ENCODE peak calls at places on chromosomes 13 and 19, in five cellular contexts. M is SK-N-SH, P is upper lobe of right lung, Z is psoas muscle, N is tibial nerve. J is an unnamed sample.

GRCh38 chr19:1445185-1445931 is 4.6 kb upstream of the APC2 start:
- DNase-seq in M (peak; percentile 94), P (peak; percentile 89), Z (peak; percentile 74), N (peak; percentile 49), J (peak; percentile 83)

GRCh38 chr19:35048911-35049411 is 7.4 kb downstream of the HPN start:
- DNase-seq in M (no peak), P (no peak), Z (peak; percentile 74), N (no peak), J (peak; percentile 51)

GRCh38 chr19:49214701-49215100 is 57.1 kb downstream of the TRPM4 start:
- DNase-seq in M (no peak), P (no peak), Z (no peak), N (no peak), J (no peak)

GRCh38 chr19:52248256-52248655 is 21.1 kb upstream of the ZNF766 start:
- DNase-seq in M (peak; percentile 34), P (no peak), Z (peak; percentile 43), N (peak; percentile 44), J (peak; percentile 59)

GRCh38 chr19:6458695-6459355 is 767 bp downstream of the SLC25A23 start:
- DNase-seq in M (no peak), P (no peak), Z (no peak), N (no peak), J (no peak)

GRCh38 chr13:72638059-72638815 is 89.2 kb downstream of the MZT1 start:
- DNase-seq in M (no peak), P (no peak), Z (no peak), N (no peak), J (no peak)

GRCh38 chr13:110340812-110341444 is 33.8 kb downstream of the COL4A2 start:
- DNase-seq in M (no peak), P (peak; percentile 76), Z (peak; percentile 80), N (peak; percentile 34), J (peak; percentile 73)

GRCh38 chr13:25898991-25899390 is 152.8 kb downstream of the SHISA2 start:
- DNase-seq in M (no peak), P (no peak), Z (no peak), N (no peak), J (no peak)

GRCh38 chr19:2811735-2812413 is 7.8 kb upstream of the ZNF554 start:
- DNase-seq in M (peak; percentile 29), P (peak; percentile 59), Z (no peak), N (no peak), J (no peak)

GRCh38 chr13:98944336-98944735 is 33.5 kb downstream of the DOCK9 start:
- DNase-seq in M (no peak), P (no peak), Z (no peak), N (no peak), J (no peak)

GRCh38 chr13:112693831-112694497 is 4.1 kb downstream of the ATP11A start:
- DNase-seq in M (no peak), P (no peak), Z (no peak), N (no peak), J (peak; percentile 70)

GRCh38 chr13:23871616-23872220 is 17.5 kb downstream of the MIPEP start:
- DNase-seq in M (peak; percentile 46), P (no peak), Z (no peak), N (no peak), J (no peak)

GRCh38 chr13:55815458-55816033 is 1325.2 kb upstream of the PRR20A start:
- DNase-seq in M (no peak), P (no peak), Z (no peak), N (no peak), J (no peak)

GRCh38 chr19:7832781-7833180 is 2.8 kb downstream of the EVI5L start:
- DNase-seq in M (no peak), P (no peak), Z (no peak), N (no peak), J (no peak)
- H3K27ac ChIP-seq in M (no peak overlapping the region), P (peak overlapping the region; percentile 48), Z (no peak overlapping the region), N (peak overlapping the region; percentile 36), J (peak overlapping the region; percentile 58)

GRCh38 chr13:109332501-109333499 is 453.6 kb downstream of the IRS2 start:
- DNase-seq in M (no peak), P (no peak), Z (no peak), N (no peak), J (no peak)
- H3K4me3 ChIP-seq in M (no peak overlapping the region), P (no peak overlapping the region), Z (no peak overlapping the region), N (no peak overlapping the region), J (no peak overlapping the region)

GRCh38 chr19:55641376-55642152 is 762 bp downstream of the ZNF580 start:
- DNase-seq in M (peak; percentile 45), P (no peak), Z (no peak), N (no peak), J (no peak)

GRCh38 chr19:55638864-55639359 is 1.9 kb upstream of the ZNF580 start:
- DNase-seq in M (peak; percentile 52), P (peak; percentile 70), Z (peak; percentile 60), N (no peak), J (no peak)

GRCh38 chr19:55640577-55641375 is at the start of gene ZNF580:
- DNase-seq in M (peak; percentile 90), P (peak; percentile 86), Z (peak; percentile 76), N (no peak), J (peak; percentile 73)

GRCh38 chr19:55642153-55643002 is 1.1 kb upstream of the ZNF581 start:
- DNase-seq in M (peak; percentile 47), P (peak; percentile 80), Z (no peak), N (no peak), J (peak; percentile 65)

GRCh38 chr19:55640043-55640576 is 692 bp upstream of the ZNF580 start:
- DNase-seq in M (peak; percentile 83), P (peak; percentile 88), Z (peak; percentile 78), N (no peak), J (peak; percentile 88)
- TF ChIP-seq CTCF in M (peak; percentile 59), P (peak; percentile 54), Z (peak; percentile 45), N (peak; percentile 28), J (peak; percentile 58)

GRCh38 chr13:102399791-102400618 is 1.8 kb downstream of the FGF14 start:
- DNase-seq in M (peak; percentile 78), P (peak; percentile 65), Z (peak; percentile 22), N (no peak), J (peak; percentile 37)

GRCh38 chr13:102395174-102395573 is 6.7 kb downstream of the FGF14 start:
- DNase-seq in M (peak; percentile 26), P (no peak), Z (no peak), N (no peak), J (no peak)

GRCh38 chr13:102392810-102393209 is 9.0 kb downstream of the FGF14 start:
- DNase-seq in M (no peak), P (no peak), Z (no peak), N (no peak), J (no peak)

GRCh38 chr13:102395939-102396338 is 5.9 kb downstream of the FGF14 start:
- DNase-seq in M (no peak), P (no peak), Z (no peak), N (no peak), J (no peak)

DNA sequence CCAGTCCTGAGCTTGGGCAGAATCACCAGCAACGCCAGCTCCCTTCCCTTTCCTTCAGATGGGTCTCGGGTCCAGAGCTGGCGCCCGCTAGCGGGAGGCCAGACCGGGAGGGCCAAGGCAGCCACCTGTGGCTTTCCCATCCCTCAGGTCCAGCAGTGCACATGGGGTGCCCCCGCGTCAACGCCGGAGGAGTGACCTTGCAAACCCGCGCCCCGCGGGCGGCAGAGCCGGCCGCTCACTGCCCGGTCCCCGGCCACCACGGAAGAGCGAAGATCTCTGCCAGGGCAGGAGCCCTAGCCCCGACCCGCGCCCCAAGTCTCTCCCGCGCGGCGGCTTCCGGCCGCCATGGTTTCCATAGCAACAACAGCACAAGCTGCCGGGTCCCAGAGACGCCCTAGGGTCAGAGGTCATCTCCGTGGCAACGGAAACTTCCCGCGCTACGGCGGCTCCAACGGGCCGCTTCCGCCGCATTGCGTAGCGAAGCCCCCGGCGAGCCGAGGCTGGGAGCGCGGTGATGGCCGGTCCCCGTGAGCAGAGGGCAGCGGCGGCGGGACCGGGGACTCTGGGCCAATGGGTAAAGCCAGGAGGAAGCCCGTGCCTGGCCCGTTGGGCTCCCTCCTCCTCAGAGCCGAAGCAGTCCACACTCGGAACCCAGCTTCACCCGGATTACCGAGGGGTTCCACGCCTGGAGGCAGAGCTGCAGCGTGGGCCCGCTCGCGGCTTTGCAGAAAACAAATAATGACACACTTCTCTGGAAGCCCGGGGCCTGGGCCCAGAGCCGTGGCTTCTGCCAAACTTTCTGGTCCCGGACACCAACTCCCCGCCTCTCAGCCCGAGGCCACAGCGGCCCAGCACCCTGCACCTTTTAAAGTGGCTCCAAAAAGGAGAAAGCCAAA is 7.4 kb downstream of the FGF14 start:
- DNase-seq in M (peak; percentile 95), P (peak; percentile 96), Z (peak; percentile 95), N (peak; percentile 87), J (peak; percentile 95)
- H3K27ac ChIP-seq in M (peak overlapping the region; percentile 25), P (peak overlapping the region; percentile 88), Z (peak overlapping the region; percentile 58), N (peak overlapping the region; percentile 21), J (peak overlapping the region; percentile 83)

GRCh38 chr19:4215807-4216206 is 13.5 kb upstream of the EBI3 start:
- DNase-seq in M (no peak), P (no peak), Z (no peak), N (no peak), J (no peak)

GRCh38 chr19:4216832-4217231 is 12.5 kb upstream of the EBI3 start:
- DNase-seq in M (no peak), P (no peak), Z (no peak), N (no peak), J (no peak)

GRCh38 chr19:4217429-4218264 is 11.7 kb upstream of the EBI3 start:
- DNase-seq in M (no peak), P (no peak), Z (no peak), N (no peak), J (no peak)

GRCh38 chr19:4210166-4210731 is 19.1 kb upstream of the EBI3 start:
- DNase-seq in M (no peak), P (no peak), Z (no peak), N (no peak), J (no peak)

GRCh38 chr19:4213116-4213515 is 16.2 kb upstream of the EBI3 start:
- DNase-seq in M (no peak), P (no peak), Z (no peak), N (no peak), J (no peak)
- H3K4me3 ChIP-seq in M (no peak overlapping the region), P (no peak overlapping the region), Z (no peak overlapping the region), N (no peak overlapping the region), J (no peak overlapping the region)

J was measured in lower lobe of right lung.